ENCODE peak calls at places on chromosomes 4 and X, in seven cellular contexts. R is IMR-90, O is mesendoderm, H is mesenchymal stem cell, X is H9, Z is H1, A is trophoblast cell. M is an unnamed sample.

GRCh38 chr4:55158957-55159356 is 33.6 kb upstream of the KDR start:
- DNase-seq in R (no peak), O (no peak), H (no peak), X (no peak), Z (no peak), A (no peak), M (no peak)

GRCh38 chr4:123096038-123096437 is 173.6 kb upstream of the NUDT6 start:
- DNase-seq in R (no peak), O (peak), H (peak), X (no peak), Z (no peak), A (no peak), M (peak)

GRCh38 chr4:111434581-111434980 is 710.7 kb upstream of the FAM241A start:
- DNase-seq in R (no peak), O (no peak), H (no peak), X (no peak), Z (no peak), A (no peak), M (no peak)

GRCh38 chr4:122709236-122709635 is 23.3 kb upstream of the BBS12 start:
- DNase-seq in R (no peak), O (no peak), H (no peak), X (no peak), Z (no peak), A (no peak), M (no peak)

GRCh38 chr4:134777626-134778025 is 576.0 kb upstream of the PABPC4L start:
- DNase-seq in R (no peak), O (peak), H (no peak), X (no peak), Z (no peak), A (no peak), M (no peak)

GRCh38 chr4:55125763-55126541 is 557 bp upstream of the KDR start:
- DNase-seq in R (no peak), O (peak), H (peak), X (peak), Z (peak), A (no peak), M (no peak)

GRCh38 chrX:106952988-106953387 is 32.8 kb downstream of the CLDN2 start:
- DNase-seq in R (no peak), O (no peak), H (peak), X (no peak), Z (no peak), A (no peak), M (no peak)

GRCh38 chrX:56066016-56066415 is 166.1 kb upstream of the KLF8 start:
- DNase-seq in R (no peak), O (no peak), H (no peak), X (no peak), Z (no peak), A (no peak), M (no peak)

GRCh38 chrX:96685205-96686099 is 810 bp downstream of the DIAPH2 start:
- DNase-seq in R (peak), O (peak), H (peak), X (peak), Z (peak), A (peak), M (no peak)

GRCh38 chr4:110637408-110638131 is 14.7 kb upstream of the PITX2 start:
- DNase-seq in R (no peak), O (peak), H (peak), X (peak), Z (peak), A (no peak), M (peak)

GRCh38 chrX:36573720-36574119 is 434.4 kb upstream of the FAM47C start:
- DNase-seq in R (no peak), O (no peak), H (no peak), X (no peak), Z (no peak), A (no peak), M (no peak)

GRCh38 chr4:1516261-1516660 is 110.0 kb upstream of the NKX1-1 start:
- DNase-seq in R (no peak), O (no peak), H (no peak), X (no peak), Z (no peak), A (no peak), M (no peak)

GRCh38 chr4:159764343-159764952 is 661.6 kb downstream of the RAPGEF2 start:
- DNase-seq in R (no peak), O (peak), H (peak), X (no peak), Z (peak), A (peak), M (peak)

GRCh38 chr4:103207673-103208072 is 9.5 kb upstream of the CENPE start:
- DNase-seq in R (no peak), O (peak), H (no peak), X (peak), Z (no peak), A (no peak), M (no peak)

GRCh38 chr4:3303840-3304715 is 11.3 kb downstream of the RGS12 start:
- DNase-seq in R (no peak), O (no peak), H (no peak), X (no peak), Z (no peak), A (no peak), M (no peak)

GRCh38 chrX:154457491-154458115 is 478 bp upstream of the PLXNA3 start:
- DNase-seq in R (no peak), O (peak), H (no peak), X (peak), Z (peak), A (peak), M (no peak)

GRCh38 chrX:69010339-69010738 is 154.9 kb downstream of the PJA1 start:
- DNase-seq in R (no peak), O (no peak), H (no peak), X (no peak), Z (peak), A (no peak), M (no peak)

GRCh38 chrX:78555401-78555980 is 103.6 kb downstream of the RTL3 start:
- DNase-seq in R (no peak), O (no peak), H (peak), X (no peak), Z (no peak), A (no peak), M (no peak)

GRCh38 chr4:76420311-76420710 is 630 bp downstream of the CCDC158 start:
- DNase-seq in R (no peak), O (no peak), H (no peak), X (no peak), Z (no peak), A (no peak), M (no peak)

GRCh38 chrX:17374619-17375360 is at the start of gene NHS:
- DNase-seq in R (peak), O (peak), H (peak), X (peak), Z (peak), A (peak), M (peak)

GRCh38 chr4:154908168-154908567 is 127.1 kb downstream of the RBM46 start:
- DNase-seq in R (no peak), O (no peak), H (no peak), X (no peak), Z (no peak), A (no peak), M (no peak)

DNA sequence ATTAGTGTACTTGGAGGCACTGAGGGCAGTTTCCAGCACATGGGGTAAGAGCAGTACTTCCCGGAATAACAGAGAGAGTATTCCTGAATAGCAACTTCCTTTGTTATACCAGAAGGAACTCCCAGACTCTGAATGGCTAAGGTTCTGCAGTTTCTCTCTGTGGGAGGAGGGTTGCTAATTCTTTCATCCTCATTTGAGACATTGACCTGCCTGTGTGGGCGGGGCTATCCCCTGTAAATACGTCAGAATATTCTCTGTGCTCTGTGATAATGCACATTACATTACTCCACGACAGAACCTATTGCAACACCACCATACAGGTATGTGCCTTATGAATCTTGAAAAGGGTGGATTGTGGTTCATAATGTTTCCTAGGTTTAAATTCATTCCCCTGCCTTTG is 52.7 kb downstream of the SPINK2 start:
- DNase-seq in R (no peak), O (no peak), H (no peak), X (peak), Z (no peak), A (no peak), M (no peak)
- H4K8ac ChIP-seq in R (no peak), O (no peak), H (no peak), X (no peak), Z (no peak), A (no peak), M (no peak)

GRCh38 chr4:147846318-147847135 is 114.6 kb downstream of the ARHGAP10 start:
- DNase-seq in R (no peak), O (no peak), H (no peak), X (no peak), Z (no peak), A (no peak), M (no peak)
- H3K27ac ChIP-seq in R (no peak), O (no peak), H (no peak), X (no peak), Z (no peak), A (no peak), M (no peak)

DNA sequence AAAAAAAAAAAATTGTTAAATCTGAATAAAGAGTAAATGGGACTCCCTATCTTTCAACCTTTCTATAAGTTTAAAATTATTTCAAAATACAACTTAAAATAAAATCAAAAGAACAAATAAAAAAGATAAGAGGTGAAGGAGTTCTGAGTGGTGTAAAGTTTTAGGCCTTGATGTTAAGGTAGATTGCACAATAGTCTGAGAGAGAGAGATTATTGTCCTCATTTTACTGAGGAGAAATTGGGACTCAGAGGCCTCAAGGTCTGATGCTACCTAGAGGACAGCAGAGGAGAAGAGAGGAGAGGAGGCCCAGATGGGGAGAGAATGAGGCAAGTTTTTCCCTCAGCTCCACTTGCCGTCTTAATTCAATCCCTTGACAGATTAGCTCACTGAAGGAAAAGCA is 106.4 kb upstream of the PTPN13 start:
- DNase-seq in R (no peak), O (no peak), H (no peak), X (no peak), Z (no peak), A (no peak), M (no peak)
- H4K8ac ChIP-seq in R (no peak), O (no peak), H (no peak), X (no peak), Z (no peak), A (no peak), M (no peak)

GRCh38 chr4:10671750-10672149 is 12.8 kb downstream of the CLNK start:
- DNase-seq in R (no peak), O (no peak), H (no peak), X (no peak), Z (no peak), A (no peak), M (no peak)
- H3K27ac ChIP-seq in R (no peak), O (no peak), H (no peak), X (no peak), Z (no peak), A (no peak), M (no peak)